ENCODE peak calls at places on chromosomes 7 and 10, in six cellular contexts. B, H, Q, G, J and N are unnamed samples.
A peak's percentile ranks its signal among the peaks of the same experiment; 100 is the strongest.

GRCh38 chr10:115845958-115846357 is 427.0 kb downstream of the GFRA1 start:
- DNase-seq in Q (no peak), B (no peak), H (no peak), G (no peak), J (no peak), N (no peak)

GRCh38 chr10:91590142-91590903 is 42.5 kb downstream of the PPP1R3C start:
- DNase-seq in Q (no peak), B (no peak), H (no peak), J (no peak), G (peak; percentile 61), N (peak; percentile 37)

GRCh38 chr7:115475774-115476407 is 554.0 kb downstream of the MDFIC start:
- DNase-seq in H (no peak), B (no peak), Q (peak; percentile 85), J (no peak), G (no peak), N (no peak)

GRCh38 chr7:20532841-20533240 is 82.6 kb upstream of the ABCB5 start:
- DNase-seq in G (no peak), H (no peak), J (no peak), Q (no peak), B (no peak), N (no peak)

GRCh38 chr10:70477661-70478162 is 855 bp upstream of the PALD1 start:
- DNase-seq in B (peak; percentile 85), G (no peak), Q (peak; percentile 65), H (peak; percentile 13), J (no peak), N (peak; percentile 41)

GRCh38 chr10:58282615-58283014 is 13.7 kb downstream of the CISD1 start:
- DNase-seq in B (no peak), G (no peak), Q (peak; percentile 27), H (no peak), J (no peak), N (no peak)

GRCh38 chr10:61923210-61924024 is 21.9 kb downstream of the ARID5B start:
- DNase-seq in B (no peak), Q (no peak), H (peak; percentile 16), G (no peak), J (no peak), N (no peak)

GRCh38 chr10:10794056-10794455 is 223.6 kb upstream of the CELF2 start:
- DNase-seq in B (no peak), J (no peak), H (no peak), G (no peak), Q (peak; percentile 19), N (no peak)

GRCh38 chr10:133098426-133099124 is 10.9 kb downstream of the ADGRA1 start:
- DNase-seq in H (no peak), Q (no peak), G (no peak), B (no peak), J (no peak), N (no peak)

GRCh38 chr10:4260483-4260882 is 475.5 kb upstream of the KLF6 start:
- DNase-seq in J (no peak), Q (no peak), H (no peak), B (no peak), G (no peak), N (no peak)

GRCh38 chr10:61939575-61940301 is 38.2 kb downstream of the ARID5B start:
- DNase-seq in Q (no peak), J (no peak), B (no peak), G (no peak), H (no peak), N (no peak)

GRCh38 chr10:86344714-86345161 is 21.9 kb downstream of the GRID1 start:
- DNase-seq in J (peak; percentile 55), G (no peak), B (no peak), H (no peak), Q (no peak), N (no peak)

GRCh38 chr10:119348516-119349240 is 141.3 kb downstream of the GRK5 start:
- DNase-seq in G (no peak), B (no peak), Q (no peak), J (peak; percentile 44), H (no peak), N (no peak)

GRCh38 chr7:105802611-105803520 is 73.5 kb downstream of the ATXN7L1 start:
- DNase-seq in J (no peak), H (peak; percentile 41), Q (no peak), B (no peak), G (no peak), N (no peak)

GRCh38 chr10:115164220-115164619 is 71.1 kb downstream of the ATRNL1 start:
- DNase-seq in Q (no peak), G (no peak), H (no peak), J (no peak), B (no peak), N (no peak)

GRCh38 chr10:27611209-27611608 is 107.1 kb downstream of the RAB18 start:
- DNase-seq in B (no peak), H (peak; percentile 2), Q (no peak), J (no peak), G (no peak), N (no peak)

GRCh38 chr7:145543245-145543644 is 573.4 kb upstream of the CNTNAP2 start:
- DNase-seq in H (no peak), B (no peak), Q (no peak), J (no peak), G (no peak), N (no peak)

GRCh38 chr7:133053321-133053891 is 28.5 kb downstream of the CHCHD3 start:
- DNase-seq in B (no peak), H (no peak), Q (no peak), G (peak; percentile 29), J (no peak), N (no peak)

GRCh38 chr7:121504478-121504877 is 108.4 kb upstream of the FAM3C start:
- DNase-seq in B (no peak), H (no peak), G (no peak), J (no peak), Q (peak; percentile 52), N (no peak)

GRCh38 chr10:48658243-48658888 is 26.3 kb upstream of the WDFY4 start:
- DNase-seq in Q (peak; percentile 83), G (no peak), H (peak; percentile 56), J (peak; percentile 84), B (peak; percentile 55), N (peak; percentile 75)

DNA sequence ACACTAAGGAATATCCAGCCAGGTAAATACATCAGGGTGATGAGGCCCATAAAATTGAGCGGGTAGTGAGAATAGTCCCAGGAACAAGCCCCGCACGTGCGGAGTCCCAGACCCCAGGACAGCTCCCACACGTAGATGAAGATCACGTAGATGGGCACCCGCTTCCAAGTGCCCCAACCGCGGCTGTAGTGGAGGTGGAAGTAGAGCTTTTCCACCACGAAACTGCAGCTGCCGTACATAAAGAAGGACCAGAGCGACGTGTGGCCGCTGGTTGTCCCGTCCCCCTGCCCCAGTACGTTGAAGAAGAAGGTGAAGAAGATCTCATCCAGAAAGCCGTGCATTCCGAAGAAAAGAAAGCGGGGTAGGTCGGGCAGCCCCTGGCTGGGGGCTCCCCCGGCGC is 948 bp downstream of the TMEM229A start:
- DNase-seq in J (no peak), Q (peak; percentile 44), B (no peak), G (no peak), H (no peak), N (no peak)
- H3K4me3 ChIP-seq in J (peak overlapping the region; percentile 43), Q (peak overlapping the region; percentile 27), B (no peak overlapping the region), G (peak overlapping the region; percentile 63), H (no peak overlapping the region), N (peak overlapping the region; percentile 8)

GRCh38 chr10:95276367-95277200 is 14.2 kb downstream of the PDLIM1 start:
- DNase-seq in B (no peak), Q (no peak), G (no peak), J (no peak), H (no peak), N (no peak)
- H3K4me1 ChIP-seq in B (peaks cover 29% of the 10 kb centered on the region), Q (peaks cover 32% of the 10 kb centered on the region), G (peaks cover 58% of the 10 kb centered on the region), J (peaks cover 81% of the 10 kb centered on the region), H (peaks cover 97% of the 10 kb centered on the region), N (peaks cover 30% of the 10 kb centered on the region)

GRCh38 chr7:536231-536630 is 16.6 kb upstream of the PDGFA start:
- DNase-seq in B (no peak), H (no peak), J (no peak), Q (no peak), G (no peak), N (peak; percentile 72)

GRCh38 chr7:539731-540411 is 20.2 kb upstream of the PDGFA start:
- DNase-seq in Q (peak; percentile 25), H (peak; percentile 90), G (no peak), J (peak; percentile 79), B (peak; percentile 82), N (no peak)

GRCh38 chr7:538764-539685 is 19.4 kb upstream of the PDGFA start:
- DNase-seq in Q (peak; percentile 29), B (no peak), G (no peak), J (peak; percentile 73), H (peak; percentile 74), N (no peak)

GRCh38 chr7:540579-540978 is 20.9 kb upstream of the PDGFA start:
- DNase-seq in H (no peak), G (no peak), Q (no peak), B (no peak), J (no peak), N (no peak)

DNA sequence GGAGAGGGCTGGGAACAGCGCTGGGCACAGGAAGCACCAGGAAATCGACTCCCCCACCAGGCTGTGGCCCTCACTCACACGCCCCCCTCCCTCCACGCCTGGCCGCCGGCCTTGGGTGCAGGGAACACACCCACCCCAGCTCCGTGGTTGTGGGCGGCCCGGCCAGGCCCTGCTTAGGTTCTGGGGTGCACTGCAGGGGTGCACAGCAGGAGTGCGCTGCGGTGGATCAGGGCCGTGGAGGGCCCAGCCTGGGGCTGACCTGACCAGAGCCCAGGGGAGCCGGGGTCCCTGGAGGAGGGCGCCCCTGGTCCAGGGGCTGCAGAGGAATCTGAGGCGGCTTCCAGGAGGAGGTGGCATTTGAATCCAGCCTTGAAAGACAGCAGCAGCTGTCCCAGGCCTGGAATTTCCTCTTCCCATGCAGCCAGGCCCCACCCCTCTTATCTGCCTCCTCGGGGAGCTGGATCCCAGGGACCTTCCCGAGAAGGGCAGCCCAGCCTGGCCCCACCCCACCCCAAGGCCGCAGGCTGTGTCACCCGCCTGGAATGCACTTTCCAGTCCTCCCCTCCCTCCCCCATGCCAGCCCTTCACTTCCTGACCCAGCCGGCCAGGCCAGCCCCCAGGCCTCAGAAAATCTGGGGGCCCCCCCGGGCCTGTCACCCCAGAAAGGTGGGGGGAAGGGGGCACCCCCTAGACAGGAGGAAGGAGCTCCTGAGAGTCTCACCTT is 18.4 kb upstream of the PDGFA start:
- DNase-seq in Q (peak; percentile 93), H (peak; percentile 81), B (peak; percentile 83), G (no peak), J (peak; percentile 89), N (peak; percentile 91)
- H3K4me3 ChIP-seq in Q (no peak overlapping the region), H (peak overlapping the region; percentile 58), B (peak overlapping the region; percentile 51), G (peak overlapping the region; percentile 32), J (no peak overlapping the region), N (no peak overlapping the region)

GRCh38 chr10:90224791-90225566 is 523.6 kb downstream of the KIF20B start:
- DNase-seq in H (no peak), G (no peak), J (no peak), Q (no peak), B (no peak), N (no peak)
- H3K4me1 ChIP-seq in H (no peaks in the 10 kb centered on the region), G (no peaks in the 10 kb centered on the region), J (no peaks in the 10 kb centered on the region), Q (no peaks in the 10 kb centered on the region), B (peaks cover 69% of the 10 kb centered on the region), N (no peaks in the 10 kb centered on the region)